ENCODE peak calls at places on chromosome 1, in six cellular contexts. A, S, D, V, Y and I are unnamed samples.

GRCh38 chr1:92599184-92599583 is 112.5 kb upstream of the GFI1 start:
- DNase-seq in A (peak; percentile 27), S (no peak), D (no peak), V (no peak), Y (no peak), I (no peak)

GRCh38 chr1:167532964-167533824 is 14.9 kb upstream of the CD247 start:
- DNase-seq in A (no peak), S (no peak), D (no peak), V (no peak), Y (no peak), I (no peak)

GRCh38 chr1:3743421-3743820 is 8.8 kb upstream of the CCDC27 start:
- DNase-seq in A (no peak), S (no peak), D (no peak), V (no peak), Y (no peak), I (no peak)

GRCh38 chr1:57422271-57423134 is 1.4 kb downstream of the DAB1 start:
- DNase-seq in A (no peak), S (peak; percentile 20), D (no peak), V (no peak), Y (peak; percentile 87), I (no peak)

GRCh38 chr1:229756666-229757065 is 130.6 kb downstream of the URB2 start:
- DNase-seq in A (no peak), S (no peak), D (no peak), V (no peak), Y (no peak), I (no peak)

GRCh38 chr1:239527046-239527693 is 140.8 kb downstream of the CHRM3 start:
- DNase-seq in A (no peak), S (no peak), D (no peak), V (no peak), Y (no peak), I (no peak)

GRCh38 chr1:181485276-181486097 is 2.2 kb downstream of the CACNA1E start:
- DNase-seq in A (no peak), S (no peak), D (no peak), V (no peak), Y (peak; percentile 89), I (peak; percentile 12)

GRCh38 chr1:228650141-228650540 is 85.1 kb upstream of the RHOU start:
- DNase-seq in A (no peak), S (no peak), D (peak; percentile 71), V (no peak), Y (peak; percentile 90), I (no peak)

GRCh38 chr1:199550384-199551067 is 477.0 kb upstream of the NR5A2 start:
- DNase-seq in A (no peak), S (no peak), D (no peak), V (no peak), Y (no peak), I (no peak)

GRCh38 chr1:238060046-238060445 is 169.3 kb upstream of the ZP4 start:
- DNase-seq in A (no peak), S (no peak), D (no peak), V (no peak), Y (no peak), I (no peak)
- H3K9me3 ChIP-seq in A (no peaks in the 10 kb centered on the region), S (peaks cover 26% of the 10 kb centered on the region), D (peaks cover 3% of the 10 kb centered on the region), V (no peaks in the 10 kb centered on the region), Y (peaks cover 33% of the 10 kb centered on the region), I (peaks cover 7% of the 10 kb centered on the region)

GRCh38 chr1:61641578-61642336 is 83.2 kb downstream of the TM2D1 start:
- DNase-seq in A (peak; percentile 57), S (peak; percentile 78), D (peak; percentile 87), V (peak; percentile 93), Y (peak; percentile 93), I (peak; percentile 24)
- H3K27ac ChIP-seq in A (no peak overlapping the region), S (peak overlapping the region; percentile 79), D (no peak overlapping the region), V (peak overlapping the region; percentile 90), Y (no peak overlapping the region), I (no peak overlapping the region)

DNA sequence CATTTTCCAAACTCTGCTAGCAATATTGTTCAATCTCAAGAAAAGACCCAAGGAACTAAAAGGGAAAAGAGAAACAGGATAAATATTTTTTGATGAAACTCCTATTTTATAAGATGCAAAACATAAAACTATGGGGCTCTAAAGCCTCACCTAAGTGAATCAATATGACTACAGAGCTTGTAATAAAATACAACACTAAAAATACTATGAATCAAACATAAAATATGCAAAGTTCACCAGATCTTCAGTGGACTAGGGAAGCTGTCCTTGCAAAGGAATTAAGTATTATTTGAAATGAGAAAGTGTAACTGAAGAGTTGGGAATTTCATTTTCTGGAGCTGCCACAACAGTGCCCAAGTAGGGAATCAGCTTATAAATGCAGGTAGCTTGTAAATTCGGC is 124.5 kb downstream of the CRB1 start:
- DNase-seq in A (no peak), S (no peak), D (no peak), V (no peak), Y (no peak), I (no peak)
- H3K9me3 ChIP-seq in A (no peaks in the 10 kb centered on the region), S (no peaks in the 10 kb centered on the region), D (no peaks in the 10 kb centered on the region), V (no peaks in the 10 kb centered on the region), Y (no peaks in the 10 kb centered on the region), I (no peaks in the 10 kb centered on the region)

DNA sequence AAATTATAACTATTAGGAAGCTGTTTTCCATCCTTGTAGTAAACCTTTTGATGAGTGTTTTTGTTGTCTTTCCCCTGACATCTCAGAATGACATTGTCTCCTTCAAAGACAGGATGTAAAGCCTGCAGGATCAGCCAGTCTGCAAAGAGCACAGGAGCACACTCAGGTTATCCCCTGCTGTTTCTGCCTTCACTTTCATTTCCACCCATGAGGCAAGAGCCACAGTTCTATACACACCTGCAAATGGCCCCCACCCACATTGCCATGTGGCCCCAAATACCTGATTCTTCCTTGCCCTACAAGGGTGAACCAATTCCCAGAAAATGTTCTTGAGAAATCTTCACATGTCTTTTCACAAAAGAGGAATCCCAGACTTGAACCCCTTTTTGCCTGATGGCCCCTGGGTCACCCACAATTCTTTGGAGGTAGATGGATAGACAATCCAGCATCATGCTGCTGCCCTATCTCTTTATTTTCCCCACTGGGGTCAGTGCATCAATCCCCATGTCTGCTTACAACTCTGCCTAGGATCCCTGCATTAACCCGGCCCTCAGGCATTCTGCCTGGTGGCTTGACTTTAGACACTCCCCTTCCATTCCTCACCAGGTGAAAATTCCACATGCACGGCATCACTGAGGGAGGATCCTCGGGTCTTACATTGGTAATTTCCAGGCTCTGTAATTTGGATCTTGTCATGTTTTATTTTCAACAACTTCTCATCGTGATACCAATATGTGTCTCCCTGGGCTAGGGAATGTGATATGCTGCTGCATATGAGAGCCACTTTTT is 2.6 kb downstream of the FCRL3 start:
- DNase-seq in A (no peak), S (no peak), D (no peak), V (no peak), Y (peak; percentile 68), I (no peak)
- H3K27ac ChIP-seq in A (no peak overlapping the region), S (no peak overlapping the region), D (no peak overlapping the region), V (no peak overlapping the region), Y (no peak overlapping the region), I (peak overlapping the region; percentile 80)

GRCh38 chr1:165352109-165352441 is 4.4 kb downstream of the LMX1A start:
- DNase-seq in A (no peak), S (no peak), D (no peak), V (no peak), Y (no peak), I (no peak)
- H3K9me3 ChIP-seq in A (no peaks in the 10 kb centered on the region), S (no peaks in the 10 kb centered on the region), D (no peaks in the 10 kb centered on the region), V (no peaks in the 10 kb centered on the region), Y (no peaks in the 10 kb centered on the region), I (no peaks in the 10 kb centered on the region)

GRCh38 chr1:9069324-9070100 is at the start of gene SLC2A5:
- DNase-seq in A (no peak), S (no peak), D (no peak), V (no peak), Y (no peak), I (no peak)
- H3K27ac ChIP-seq in A (no peak within 1 kb of the TSS), S (peak within 1 kb of the TSS; percentile 68), D (peak within 1 kb of the TSS; percentile 8), V (peak within 1 kb of the TSS; percentile 35), Y (peak within 1 kb of the TSS; percentile 58), I (no peak within 1 kb of the TSS)